ENCODE peak calls at places on chromosomes 1 and 21, in four cellular contexts. H is body of pancreas, O is fibroblast of mammary gland, Q is AG04450. L is an unnamed sample.

GRCh38 chr1:100443739-100444571 is 91.6 kb downstream of the CDC14A start:
- DNase-seq in H (no peak), O (peak; percentile 35), Q (peak; percentile 33), L (no peak)

GRCh38 chr1:65469889-65470340 is 49.4 kb downstream of the LEPR start:
- DNase-seq in H (no peak), O (no peak), Q (no peak), L (no peak)

GRCh38 chr1:54861070-54861761 is 25.8 kb downstream of the DHCR24 start:
- DNase-seq in H (no peak), O (no peak), Q (no peak), L (no peak)

GRCh38 chr1:205304695-205305070 is 16.9 kb downstream of the NUAK2 start:
- DNase-seq in H (no peak), O (no peak), Q (no peak), L (no peak)

GRCh38 chr1:118841521-118841920 is 146.6 kb downstream of the TBX15 start:
- DNase-seq in H (no peak), O (no peak), Q (no peak), L (no peak)

GRCh38 chr1:57423135-57424131 is at the start of gene DAB1:
- DNase-seq in H (no peak), O (peak; percentile 10), Q (no peak), L (peak; percentile 36)

GRCh38 chr1:180530501-180530900 is 28.1 kb upstream of the ACBD6 start:
- DNase-seq in H (no peak), O (peak; percentile 57), Q (peak; percentile 65), L (peak; percentile 97)

GRCh38 chr1:222620566-222620965 is 2.7 kb downstream of the MIA3 start:
- DNase-seq in H (no peak), O (no peak), Q (no peak), L (no peak)

GRCh38 chr1:167625040-167625823 is 4.8 kb upstream of the RCSD1 start:
- DNase-seq in H (no peak), O (no peak), Q (no peak), L (no peak)

GRCh38 chr21:41767606-41768370 is 936 bp upstream of the RIPK4 start:
- DNase-seq in H (no peak), O (no peak), Q (no peak), L (peak; percentile 46)

GRCh38 chr1:14352897-14353296 is 245.6 kb upstream of the KAZN start:
- DNase-seq in H (no peak), O (no peak), Q (no peak), L (no peak)

GRCh38 chr1:147267711-147268110 is 25.2 kb downstream of the CHD1L start:
- DNase-seq in H (no peak), O (no peak), Q (no peak), L (no peak)

GRCh38 chr21:31873275-31873695 is 465 bp downstream of the HUNK start:
- DNase-seq in H (peak; percentile 37), O (no peak), Q (no peak), L (no peak)

GRCh38 chr1:3676581-3677410 is 24.5 kb downstream of the TP73 start:
- DNase-seq in H (no peak), O (no peak), Q (no peak), L (no peak)

GRCh38 chr1:7299329-7299799 is 471.7 kb upstream of the VAMP3 start:
- DNase-seq in H (peak; percentile 52), O (peak; percentile 99), Q (peak; percentile 98), L (peak; percentile 83)

GRCh38 chr1:114199017-114199594 is 45.4 kb upstream of the SYT6 start:
- DNase-seq in H (peak; percentile 24), O (no peak), Q (no peak), L (no peak)

GRCh38 chr21:28256420-28256831 is 736.3 kb downstream of the LTN1 start:
- DNase-seq in H (peak; percentile 34), O (no peak), Q (no peak), L (no peak)

GRCh38 chr1:59413327-59413720 is 116.4 kb downstream of the FGGY start:
- DNase-seq in H (no peak), O (peak; percentile 12), Q (no peak), L (no peak)

GRCh38 chr1:193211539-193211938 is 25.1 kb upstream of the B3GALT2 start:
- DNase-seq in H (no peak), O (peak; percentile 85), Q (peak; percentile 59), L (peak; percentile 94)

GRCh38 chr1:202130275-202130646 is 7.5 kb downstream of the GPR37L1 start:
- DNase-seq in H (no peak), O (no peak), Q (no peak), L (no peak)

GRCh38 chr1:240417317-240417716 is 194.6 kb downstream of the GREM2 start:
- DNase-seq in H (no peak), O (peak; percentile 16), Q (no peak), L (no peak)

GRCh38 chr1:19257178-19257914 is 5.7 kb downstream of the MRTO4 start:
- DNase-seq in H (no peak), O (peak; percentile 76), Q (no peak), L (no peak)
- TF ChIP-seq CTCF in H (no peak), O (no peak), Q (no peak), L (no peak)

GRCh38 chr21:38813143-38813542 is 7.4 kb downstream of the ETS2 start:
- DNase-seq in H (no peak), O (no peak), Q (no peak), L (no peak)

GRCh38 chr21:38809170-38809878 is 3.6 kb downstream of the ETS2 start:
- DNase-seq in H (no peak), O (no peak), Q (no peak), L (no peak)

GRCh38 chr21:38810034-38810825 is 4.5 kb downstream of the ETS2 start:
- DNase-seq in H (no peak), O (no peak), Q (no peak), L (no peak)

GRCh38 chr21:38810826-38811164 is 5.1 kb downstream of the ETS2 start:
- DNase-seq in H (no peak), O (no peak), Q (no peak), L (no peak)

GRCh38 chr21:38811257-38811656 is 5.5 kb downstream of the ETS2 start:
- DNase-seq in H (no peak), O (peak; percentile 99), Q (peak; percentile 67), L (peak; percentile 96)
- H3K4me3 ChIP-seq in H (no peak overlapping the region), O (no peak overlapping the region), Q (no peak overlapping the region), L (peak overlapping the region; percentile 99)

GRCh38 chr21:46245213-46245915 is 16.8 kb upstream of the LSS start:
- DNase-seq in H (no peak), O (no peak), Q (no peak), L (no peak)
- TF ChIP-seq CTCF in H (no peak), O (no peak), Q (no peak), L (no peak)

DNA sequence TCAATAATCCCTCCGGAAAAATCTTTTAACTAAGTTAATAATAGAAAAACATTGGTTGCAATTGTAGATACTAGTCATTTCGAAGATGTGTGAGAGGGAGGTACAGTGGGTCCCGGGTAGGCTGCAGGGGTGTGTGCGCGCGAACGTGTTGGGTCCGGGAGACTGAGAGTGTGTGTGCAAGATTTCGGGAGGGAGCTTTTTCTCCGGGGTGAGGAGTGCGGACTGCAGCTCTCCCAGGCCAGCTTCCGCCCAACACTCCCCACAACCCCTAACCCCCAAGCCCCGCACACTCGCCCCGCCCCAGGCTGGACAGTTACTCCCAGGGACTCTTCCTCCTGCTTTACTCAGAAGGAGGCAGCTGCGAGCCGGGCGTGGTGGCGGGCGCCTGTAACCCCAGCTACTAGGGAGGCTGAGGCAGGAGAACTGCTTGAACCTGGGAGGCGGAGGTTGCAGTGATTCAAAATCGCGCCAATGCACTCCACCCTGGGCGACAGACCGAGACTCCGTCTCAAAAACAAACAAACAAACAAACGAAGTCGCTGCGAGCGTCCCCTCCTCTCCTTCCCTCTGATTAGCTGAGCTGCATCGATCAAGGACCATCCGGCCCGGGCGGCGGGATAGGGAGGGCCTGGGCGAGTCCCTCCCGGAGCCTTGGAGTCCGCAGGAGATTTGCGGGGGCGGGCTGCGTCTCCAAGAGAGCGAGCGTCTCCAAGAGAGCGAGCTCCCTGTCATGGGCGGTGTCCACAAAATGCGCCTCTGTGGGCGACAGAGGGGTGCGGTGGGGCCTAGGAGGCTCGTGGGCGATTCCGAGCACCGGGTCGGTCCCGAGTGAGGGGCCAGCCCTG is 28.3 kb upstream of the PPM1J start:
- DNase-seq in H (no peak), O (peak; percentile 38), Q (no peak), L (peak; percentile 53)
- H3K4me3 ChIP-seq in H (no peak overlapping the region), O (peak overlapping the region; percentile 42), Q (peak overlapping the region; percentile 47), L (peak overlapping the region; percentile 40)

GRCh38 chr1:6082430-6082971 is 36.8 kb downstream of the KCNAB2 start:
- DNase-seq in H (no peak), O (peak; percentile 19), Q (no peak), L (no peak)
- TF ChIP-seq CTCF in H (no peak), O (peak; percentile 41), Q (peak; percentile 42), L (peak; percentile 12)